ENCODE peak calls at places on chromosomes 7 and 10, in six cellular contexts. N, V, U, G, I and P are unnamed samples.

GRCh38 chr7:14275346-14275745 is 285.9 kb upstream of the ETV1 start:
- DNase-seq in U (no peak), N (no peak), I (no peak), V (no peak), G (no peak), P (no peak)

GRCh38 chr7:132249591-132249971 is 326.7 kb downstream of the PLXNA4 start:
- DNase-seq in G (no peak), I (peak), U (no peak), V (peak), N (no peak), P (peak)

GRCh38 chr10:352476-353235 is 217.4 kb downstream of the ZMYND11 start:
- DNase-seq in U (no peak), G (no peak), V (no peak), N (no peak), I (no peak), P (no peak)

GRCh38 chr7:37109853-37110252 is 338.8 kb downstream of the ELMO1 start:
- DNase-seq in V (no peak), I (no peak), N (peak), U (no peak), G (no peak), P (no peak)

GRCh38 chr10:102229810-102230263 is 3.7 kb downstream of the ELOVL3 start:
- DNase-seq in V (peak), G (peak), N (peak), I (peak), U (peak), P (peak)

GRCh38 chr10:108911814-108912541 is 1011.3 kb downstream of the XPNPEP1 start:
- DNase-seq in V (no peak), U (peak), G (no peak), I (peak), N (no peak), P (peak)

GRCh38 chr10:93384006-93384405 is 98.1 kb downstream of the MYOF start:
- DNase-seq in N (no peak), V (peak), G (no peak), I (no peak), U (no peak), P (peak)

GRCh38 chr7:108222236-108222892 is 92.2 kb upstream of the LAMB4 start:
- DNase-seq in I (no peak), N (peak), V (no peak), U (no peak), G (no peak), P (no peak)

GRCh38 chr7:67553378-67553777 is 556.7 kb downstream of the TYW1 start:
- DNase-seq in U (no peak), I (no peak), N (no peak), G (no peak), V (no peak), P (no peak)

GRCh38 chr10:11379771-11380170 is 231.7 kb downstream of the USP6NL start:
- DNase-seq in G (no peak), I (no peak), N (no peak), U (no peak), V (no peak), P (no peak)

GRCh38 chr10:52316500-52316899 is 2.4 kb downstream of the DKK1 start:
- DNase-seq in G (no peak), V (no peak), I (no peak), N (peak), U (no peak), P (no peak)

GRCh38 chr10:1608408-1609037 is 128.8 kb downstream of the ADARB2 start:
- DNase-seq in U (no peak), N (no peak), V (no peak), I (no peak), G (no peak), P (no peak)

GRCh38 chr10:109996225-109996624 is 11.6 kb upstream of the ADD3 start:
- DNase-seq in V (no peak), G (no peak), U (no peak), N (no peak), I (no peak), P (no peak)

GRCh38 chr10:89347706-89348457 is 20.1 kb downstream of the IFIT3 start:
- DNase-seq in G (no peak), U (no peak), N (peak), I (no peak), V (no peak), P (no peak)

GRCh38 chr10:58152698-58153263 is 114.9 kb downstream of the IPMK start:
- DNase-seq in V (peak), I (peak), N (peak), U (no peak), G (no peak), P (no peak)

GRCh38 chr10:3203198-3203597 is 30.6 kb upstream of the PITRM1 start:
- DNase-seq in V (no peak), I (no peak), G (no peak), N (no peak), U (no peak), P (no peak)

GRCh38 chr10:60044221-60044620 is 137.9 kb upstream of the CCDC6 start:
- DNase-seq in I (no peak), V (no peak), N (no peak), U (no peak), G (no peak), P (no peak)

GRCh38 chr10:122181901-122182799 is 88.9 kb upstream of the BTBD16 start:
- DNase-seq in G (no peak), U (no peak), V (no peak), I (no peak), N (peak), P (no peak)

GRCh38 chr7:102117743-102118142 is 168.9 kb upstream of the SH2B2 start:
- DNase-seq in V (no peak), N (no peak), U (no peak), G (no peak), I (no peak), P (no peak)

GRCh38 chr7:27784399-27785053 is 44.6 kb downstream of the TAX1BP1 start:
- DNase-seq in U (no peak), I (no peak), V (no peak), N (peak), G (peak), P (no peak)

GRCh38 chr10:101222683-101223273 is 6.5 kb downstream of the LBX1 start:
- DNase-seq in G (no peak), N (no peak), I (no peak), U (no peak), V (no peak), P (no peak)

DNA sequence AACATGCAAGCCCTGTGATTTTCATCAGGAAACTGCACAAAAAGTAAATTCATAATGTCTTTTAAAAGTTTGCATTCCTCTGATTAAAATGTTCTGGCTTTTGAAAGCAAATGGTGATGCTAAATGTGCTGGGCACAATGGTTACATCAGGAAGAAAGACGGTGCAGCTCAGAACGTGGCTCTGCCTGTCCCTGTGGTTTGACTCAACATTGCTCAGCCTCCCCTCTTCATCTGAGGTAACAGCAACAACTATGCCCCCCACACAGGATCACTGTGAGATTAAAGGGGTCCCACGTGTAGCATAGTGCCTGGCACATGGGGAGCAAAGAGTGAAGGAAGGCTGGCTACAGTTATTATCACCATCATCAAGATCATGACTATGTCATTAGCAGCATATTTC is 44.0 kb downstream of the PARD3 start:
- DNase-seq in U (no peak), V (no peak), I (no peak), G (no peak), N (no peak), P (no peak)
- H3K27ac ChIP-seq in U (no peak), V (no peak), I (no peak), G (no peak), N (no peak), P (peak)

GRCh38 chr7:111676167-111676566 is 113.9 kb upstream of the IMMP2L start:
- DNase-seq in V (no peak), U (no peak), N (no peak), G (no peak), I (no peak), P (no peak)

GRCh38 chr7:111668711-111669110 is 106.4 kb upstream of the IMMP2L start:
- DNase-seq in V (no peak), G (no peak), N (no peak), I (no peak), U (no peak), P (no peak)

GRCh38 chr7:111677848-111678247 is 115.6 kb upstream of the IMMP2L start:
- DNase-seq in I (no peak), G (no peak), U (no peak), N (no peak), V (no peak), P (no peak)

GRCh38 chr7:111676811-111677210 is 114.5 kb upstream of the IMMP2L start:
- DNase-seq in G (no peak), U (no peak), V (no peak), I (no peak), N (no peak), P (no peak)

DNA sequence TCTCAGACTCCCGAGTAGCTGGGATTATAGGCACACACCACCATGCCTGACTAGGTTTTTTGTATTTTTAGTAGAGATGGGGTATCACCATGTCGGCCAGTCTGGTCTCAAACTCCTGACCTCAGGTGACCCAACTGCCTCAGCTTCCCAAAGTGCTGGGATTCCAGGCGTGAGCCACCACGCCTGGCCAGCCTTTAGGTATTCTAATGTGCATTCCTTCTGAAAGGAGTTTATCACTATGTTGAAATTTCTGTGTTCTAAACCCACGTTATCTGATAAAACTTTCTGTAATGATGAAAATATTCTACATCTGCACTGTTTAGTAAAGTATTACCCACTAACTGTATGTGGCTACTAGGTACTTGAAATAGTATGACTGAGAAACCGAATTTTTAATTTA is 110.6 kb upstream of the IMMP2L start:
- DNase-seq in I (no peak), N (no peak), G (no peak), V (no peak), U (no peak), P (no peak)
- TF ChIP-seq POLR2AphosphoS5 in I (no peak), N (no peak), G (no peak), V (no peak), U (no peak), P (no peak)

DNA sequence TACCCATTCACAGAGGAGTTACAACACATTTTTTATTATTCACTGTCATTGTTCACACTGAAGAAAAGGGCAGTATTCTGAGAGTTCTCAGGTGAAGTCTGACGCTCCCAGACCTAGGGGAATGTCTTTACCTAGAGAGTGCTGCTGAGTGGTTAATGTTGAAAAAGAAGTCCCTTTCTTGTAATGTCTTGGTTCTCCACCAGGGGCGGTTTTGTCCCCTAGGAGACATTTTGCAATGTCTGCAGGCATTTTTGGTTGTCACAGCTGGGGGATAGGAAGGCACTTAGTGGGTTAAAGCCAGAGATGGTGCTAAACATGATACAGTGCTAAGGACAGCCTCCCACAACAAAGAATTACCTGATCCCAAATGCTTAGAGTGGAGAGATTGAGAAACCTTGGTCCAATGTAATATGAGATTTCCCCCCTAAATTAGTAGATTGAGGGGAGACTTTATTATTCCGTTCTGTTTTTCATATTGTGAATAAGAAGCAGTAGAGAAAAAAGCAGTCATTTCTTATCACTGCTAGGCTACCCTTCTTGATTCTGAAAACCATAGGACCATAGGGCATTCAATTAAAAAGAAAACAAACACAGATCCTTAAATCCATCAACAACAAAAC is 13.1 kb downstream of the UMAD1 start:
- DNase-seq in G (no peak), N (no peak), I (no peak), U (no peak), V (no peak), P (no peak)
- TF ChIP-seq CTCF in G (peak), N (peak), I (peak), U (no peak), V (no peak), P (peak)

GRCh38 chr7:55078465-55079372 is 59.9 kb downstream of the EGFR start:
- DNase-seq in U (no peak), N (no peak), V (no peak), G (no peak), I (peak), P (no peak)
- H3K27ac ChIP-seq in U (peak), N (no peak), V (no peak), G (peak), I (peak), P (peak)

GRCh38 chr7:22486597-22486996 is 13.4 kb downstream of the STEAP1B start:
- DNase-seq in U (no peak), V (no peak), N (no peak), G (no peak), I (no peak), P (no peak)

GRCh38 chr7:22487978-22488642 is 11.9 kb downstream of the STEAP1B start:
- DNase-seq in I (no peak), N (no peak), G (no peak), U (no peak), V (no peak), P (no peak)

GRCh38 chr7:22482476-22482875 is 17.5 kb downstream of the STEAP1B start:
- DNase-seq in N (no peak), G (no peak), V (no peak), U (no peak), I (no peak), P (no peak)

GRCh38 chr7:22481726-22482125 is 18.3 kb downstream of the STEAP1B start:
- DNase-seq in N (peak), V (no peak), U (no peak), I (no peak), G (no peak), P (no peak)

DNA sequence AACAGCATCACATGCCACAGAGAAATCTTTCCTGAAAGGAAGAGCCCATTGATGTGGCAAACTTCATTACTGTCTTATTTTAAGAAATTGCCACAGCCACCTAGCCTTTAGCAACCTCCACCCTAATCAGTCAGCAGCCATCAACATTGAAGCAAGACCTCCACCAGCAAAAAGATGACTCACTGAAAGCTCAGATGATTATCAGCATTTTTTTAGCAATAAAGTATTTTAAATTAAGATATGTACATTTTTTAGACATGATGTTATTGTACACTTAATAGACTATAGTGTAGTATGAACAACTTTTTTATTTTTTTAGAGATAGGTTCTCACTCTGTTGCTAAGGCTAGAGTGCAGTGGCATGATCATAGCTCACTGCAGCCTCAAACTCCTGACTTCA is 14.8 kb downstream of the STEAP1B start:
- DNase-seq in G (no peak), U (no peak), V (no peak), N (peak), I (no peak), P (no peak)
- TF ChIP-seq POLR2AphosphoS5 in G (no peak), U (no peak), V (no peak), N (no peak), I (no peak), P (no peak)

GRCh38 chr7:1368682-1369571 is 90.3 kb downstream of the MICALL2 start:
- DNase-seq in I (no peak), N (peak), V (no peak), G (no peak), U (no peak), P (no peak)
- TF ChIP-seq CTCF in I (no peak), N (no peak), V (no peak), G (no peak), U (no peak), P (no peak)

GRCh38 chr7:29340691-29341090 is 146.1 kb downstream of the CHN2 start:
- DNase-seq in N (no peak), I (no peak), G (no peak), V (no peak), U (no peak), P (no peak)
- H3K27ac ChIP-seq in N (no peak), I (no peak), G (no peak), V (no peak), U (no peak), P (no peak)

DNA sequence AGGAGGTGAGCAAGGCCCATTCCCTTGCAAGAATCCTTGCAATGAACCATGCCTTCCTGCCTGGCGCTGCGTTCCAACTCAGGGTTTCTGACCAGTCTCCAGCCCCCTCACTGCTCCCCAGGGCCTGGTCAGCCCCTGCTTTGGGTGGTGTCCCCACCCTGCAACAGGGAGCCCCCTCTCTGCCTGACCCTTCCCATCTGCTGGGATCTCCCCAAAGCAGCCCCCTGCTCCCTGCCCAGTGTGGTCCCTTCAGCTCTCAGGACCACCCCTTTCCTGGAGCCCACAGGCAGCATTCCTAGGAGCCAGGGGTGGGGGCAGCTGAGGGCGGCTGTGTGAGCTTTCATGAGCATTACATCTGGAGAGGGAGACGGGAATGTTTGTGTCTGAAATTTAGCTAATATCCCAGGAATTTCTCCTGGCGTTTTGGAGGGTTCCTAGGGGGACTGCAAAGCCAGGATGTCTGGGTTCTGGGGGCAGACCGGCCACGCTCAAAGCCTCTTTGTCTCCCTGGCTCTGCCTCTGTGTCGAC is 300.7 kb upstream of the ZMIZ1 start:
- DNase-seq in G (no peak), V (no peak), U (no peak), I (no peak), N (no peak), P (peak)
- TF ChIP-seq POLR2AphosphoS5 in G (no peak), V (no peak), U (no peak), I (no peak), N (no peak), P (no peak)

GRCh38 chr7:134343796-134344195 is 27.1 kb upstream of the SLC35B4 start:
- DNase-seq in G (no peak), N (no peak), U (no peak), I (no peak), V (no peak), P (no peak)

GRCh38 chr7:134351424-134351823 is 34.7 kb upstream of the SLC35B4 start:
- DNase-seq in I (no peak), N (no peak), G (no peak), V (no peak), U (no peak), P (no peak)

GRCh38 chr7:134343136-134343535 is 26.4 kb upstream of the SLC35B4 start:
- DNase-seq in V (no peak), N (no peak), U (no peak), I (no peak), G (no peak), P (no peak)

GRCh38 chr7:134350682-134351081 is 34.0 kb upstream of the SLC35B4 start:
- DNase-seq in I (no peak), G (no peak), N (no peak), V (no peak), U (no peak), P (no peak)

GRCh38 chr7:134347567-134347966 is 30.8 kb upstream of the SLC35B4 start:
- DNase-seq in N (no peak), U (no peak), V (no peak), G (no peak), I (no peak), P (no peak)
- TF ChIP-seq CTCF in N (no peak), U (no peak), V (no peak), G (peak), I (no peak), P (no peak)